ENCODE peak calls at places on chromosomes 4 and X, in nine cellular contexts. L is nucleus accumbens; Y is WTC11; N is Ammon's horn; W is nephron progenitor cell; O is RPMI7951; F is neuronal stem cell; V is activated naive CD4-positive, alpha-beta T cell; R is activated T-cell treated with anti-CD3 and anti-CD28 coated beads for 1 hour. X is an unnamed sample.

GRCh38 chr4:11503166-11503565 is 74.5 kb upstream of the HS3ST1 start:
- DNase-seq in R (no peak), W (no peak), N (peak), O (no peak), F (no peak), L (no peak), Y (no peak), V (no peak), X (no peak)

GRCh38 chrX:138986235-138986634 is 274.7 kb upstream of the FGF13 start:
- DNase-seq in L (no peak), O (no peak), F (no peak), Y (no peak), R (no peak), V (no peak), N (no peak), W (no peak), X (no peak)

GRCh38 chrX:9227276-9227675 is 193.3 kb upstream of the FAM9B start:
- DNase-seq in V (no peak), Y (no peak), F (no peak), O (no peak), L (no peak), W (no peak), N (no peak), R (no peak), X (peak)

GRCh38 chr4:94691552-94691951 is 66.2 kb upstream of the BMPR1B start:
- DNase-seq in L (no peak), Y (no peak), W (no peak), V (no peak), O (no peak), F (no peak), N (no peak), R (no peak), X (no peak)

GRCh38 chr4:96742332-96743014 is 902.6 kb downstream of the PDHA2 start:
- DNase-seq in V (no peak), W (no peak), R (no peak), F (no peak), N (no peak), L (no peak), Y (no peak), O (no peak), X (no peak)

GRCh38 chrX:108439434-108439883 is at the start of gene COL4A5:
- DNase-seq in L (peak), F (peak), W (peak), N (peak), R (no peak), V (no peak), Y (peak), O (peak), X (no peak)

GRCh38 chrX:70527610-70528009 is 83.0 kb downstream of the DLG3 start:
- DNase-seq in V (no peak), N (no peak), Y (no peak), R (no peak), F (no peak), L (no peak), O (no peak), W (no peak), X (no peak)

GRCh38 chr4:150004481-150004880 is 73.8 kb upstream of the DCLK2 start:
- DNase-seq in L (no peak), R (no peak), F (no peak), Y (no peak), V (no peak), O (no peak), N (no peak), W (no peak), X (no peak)

GRCh38 chr4:152682143-152682542 is 2.3 kb upstream of the TMEM154 start:
- DNase-seq in Y (no peak), N (no peak), V (no peak), L (no peak), R (no peak), W (no peak), F (no peak), O (no peak), X (no peak)

X was measured in RKO.